ENCODE peak calls at places on chromosome 21, in ten cellular contexts. U is A549, D is GM23338, O is astrocyte of the spinal cord, R is colonic mucosa, J is IMR-90, M is uterus, Z is heart right ventricle, V is BJ, P is upper lobe of right lung. C is an unnamed sample.

GRCh38 chr21:26127918-26128317 is 42.7 kb downstream of the APP start:
- DNase-seq in R (no peak), Z (no peak), D (no peak), J (peak; percentile 69), O (peak; percentile 53), M (no peak), U (no peak), V (no peak), P (no peak), C (no peak)

GRCh38 chr21:36080386-36080785 is 10.6 kb downstream of the CBR1 start:
- DNase-seq in D (no peak), U (no peak), V (no peak), J (no peak), R (no peak), Z (no peak), O (no peak), P (no peak), M (no peak), C (no peak)

GRCh38 chr21:34202553-34203332 is 129.4 kb downstream of the MRPS6 start:
- DNase-seq in R (no peak), J (no peak), U (no peak), V (no peak), D (peak; percentile 75), Z (peak; percentile 38), O (no peak), M (peak; percentile 61), P (peak; percentile 73), C (peak; percentile 75)

GRCh38 chr21:38477241-38477640 is 21.0 kb downstream of the ERG start:
- DNase-seq in V (no peak), P (no peak), J (no peak), U (no peak), O (no peak), Z (no peak), D (no peak), M (no peak), R (no peak), C (no peak)

GRCh38 chr21:31873696-31874599 is 1.1 kb downstream of the HUNK start:
- DNase-seq in D (peak; percentile 73), P (peak; percentile 81), U (peak; percentile 36), V (no peak), M (peak; percentile 53), Z (peak; percentile 60), O (no peak), J (peak; percentile 33), R (peak; percentile 79), C (no peak)

GRCh38 chr21:38921511-38922215 is 115.9 kb downstream of the ETS2 start:
- DNase-seq in M (peak; percentile 47), R (peak; percentile 59), D (no peak), P (no peak), Z (no peak), U (no peak), O (peak; percentile 46), V (no peak), J (no peak), C (no peak)

GRCh38 chr21:26790289-26790688 is 54.9 kb downstream of the ADAMTS1 start:
- DNase-seq in P (no peak), D (no peak), Z (no peak), R (no peak), U (no peak), O (no peak), M (no peak), V (no peak), J (no peak), C (no peak)

GRCh38 chr21:34133802-34134201 is 60.4 kb downstream of the MRPS6 start:
- DNase-seq in D (peak; percentile 56), R (no peak), U (no peak), M (no peak), P (no peak), J (no peak), Z (no peak), V (no peak), O (no peak), C (no peak)

GRCh38 chr21:33939224-33939623 is 23.6 kb upstream of the ATP5PO start:
- DNase-seq in J (peak; percentile 61), O (no peak), P (no peak), V (no peak), U (no peak), M (no peak), R (no peak), Z (no peak), D (no peak), C (no peak)

GRCh38 chr21:26591543-26591942 is 18.5 kb upstream of the CYYR1 start:
- DNase-seq in P (no peak), J (no peak), M (no peak), U (no peak), R (no peak), D (no peak), Z (no peak), V (no peak), O (no peak), C (no peak)

GRCh38 chr21:43361493-43362296 is 65.2 kb downstream of the SIK1 start:
- DNase-seq in V (no peak), M (no peak), J (peak; percentile 79), Z (peak; percentile 62), R (no peak), D (peak; percentile 25), O (peak; percentile 57), U (no peak), P (no peak), C (peak; percentile 85)

GRCh38 chr21:35222021-35222420 is 172.9 kb upstream of the RUNX1 start:
- DNase-seq in O (no peak), Z (no peak), V (no peak), M (no peak), R (no peak), D (no peak), U (no peak), J (no peak), P (no peak), C (no peak)

DNA sequence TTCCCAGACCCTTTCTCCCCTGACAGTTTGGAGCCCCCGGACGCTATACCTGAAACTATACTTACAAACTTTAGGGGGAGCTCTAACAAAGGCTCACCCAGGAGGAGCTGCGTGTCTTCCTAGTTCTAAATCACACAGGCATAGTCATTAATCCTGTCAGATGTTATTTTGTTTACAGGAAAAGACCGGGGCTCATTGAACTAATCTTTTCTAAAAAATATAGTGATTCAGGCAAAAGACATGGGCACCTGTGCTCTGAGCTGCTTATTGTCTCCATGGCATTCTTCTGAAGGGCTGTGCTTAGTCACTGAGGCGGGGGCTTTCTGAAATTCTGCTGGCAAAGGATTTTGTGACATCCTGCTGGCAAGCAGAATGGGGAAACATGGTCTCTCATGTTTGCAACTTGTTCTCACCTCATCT is 1577.0 kb downstream of the NCAM2 start:
- DNase-seq in P (no peak), M (no peak), D (peak; percentile 72), Z (no peak), J (no peak), O (no peak), U (no peak), R (no peak), V (no peak), C (no peak)
- TF ChIP-seq CTCF in P (peak; percentile 28), M (no peak), D (peak; percentile 77), Z (peak; percentile 28), J (no peak), O (peak; percentile 20), U (no peak), R (no peak), V (no peak), C (peak; percentile 49)

DNA sequence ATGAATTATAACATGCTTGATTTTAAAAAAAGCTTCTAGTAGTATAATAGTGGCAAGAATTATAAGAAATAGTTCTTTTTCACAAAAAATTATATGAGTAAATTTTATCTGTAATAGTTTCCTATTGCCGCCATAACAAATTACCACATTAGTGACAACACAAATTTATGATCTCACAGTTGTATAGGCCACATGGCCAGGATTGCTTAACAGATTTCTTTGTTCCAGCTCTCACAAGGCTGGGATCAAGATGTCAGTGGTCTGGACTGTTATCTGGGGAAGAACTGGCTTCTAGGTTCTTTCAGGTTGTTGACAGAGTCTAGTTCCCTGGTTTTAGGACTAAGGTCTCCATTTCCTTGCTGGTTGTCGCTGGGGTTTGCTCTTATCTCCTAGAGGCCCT is 236.4 kb downstream of the USP25 start:
- DNase-seq in R (no peak), P (no peak), O (no peak), M (no peak), U (no peak), V (no peak), D (no peak), J (no peak), Z (no peak), C (no peak)
- H3K4me3 ChIP-seq in R (no peak overlapping the region), P (no peak overlapping the region), O (no peak overlapping the region), M (no peak overlapping the region), U (no peak overlapping the region), V (no peak overlapping the region), D (no peak overlapping the region), J (no peak overlapping the region), Z (no peak overlapping the region), C (no peak overlapping the region)

GRCh38 chr21:42343556-42343955 is 7.2 kb downstream of the TFF2 start:
- DNase-seq in V (no peak), P (no peak), O (no peak), M (no peak), U (no peak), R (peak; percentile 15), Z (no peak), D (no peak), J (no peak), C (no peak)

GRCh38 chr21:42341776-42342542 is 8.8 kb downstream of the TFF2 start:
- DNase-seq in P (no peak), M (no peak), O (no peak), J (no peak), D (no peak), Z (no peak), V (no peak), R (peak; percentile 16), U (no peak), C (no peak)

GRCh38 chr21:42343101-42343500 is 7.7 kb downstream of the TFF2 start:
- DNase-seq in Z (no peak), O (no peak), J (no peak), P (no peak), V (no peak), M (no peak), D (no peak), R (no peak), U (no peak), C (no peak)

GRCh38 chr21:42346441-42346840 is 4.4 kb downstream of the TFF2 start:
- DNase-seq in U (no peak), Z (no peak), P (no peak), O (no peak), D (no peak), M (no peak), J (no peak), R (peak; percentile 10), V (no peak), C (no peak)

DNA sequence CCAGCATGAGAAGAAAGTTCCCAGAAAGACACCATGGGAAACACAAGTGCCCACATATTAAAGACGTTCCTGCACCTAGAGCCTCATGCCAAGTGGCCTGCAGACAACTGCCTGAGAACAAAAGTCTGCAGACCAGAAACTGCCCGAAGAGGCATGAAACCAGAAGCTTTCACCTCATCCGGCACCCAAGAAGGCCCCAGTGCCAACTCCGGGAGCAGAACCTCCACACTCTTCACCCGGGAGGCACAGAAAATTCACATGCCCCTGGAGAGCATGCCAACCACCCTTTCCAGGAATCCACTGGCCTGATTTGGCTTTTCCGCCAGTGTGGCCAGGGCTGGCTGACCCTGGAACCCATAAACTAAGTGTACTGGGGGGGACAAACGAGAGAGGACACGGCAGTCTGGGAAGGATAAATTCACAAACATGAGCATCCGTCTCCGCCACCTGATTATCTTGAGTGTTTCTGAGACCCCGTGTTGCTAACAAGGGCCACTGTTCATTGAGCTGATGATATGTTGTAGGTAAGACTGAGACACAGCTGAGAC is 6.8 kb downstream of the TFF2 start:
- DNase-seq in V (no peak), U (no peak), D (no peak), O (no peak), M (no peak), J (no peak), R (peak; percentile 13), P (no peak), Z (no peak), C (no peak)
- TF ChIP-seq CTCF in V (no peak), U (no peak), D (no peak), O (no peak), M (no peak), J (no peak), R (no peak), P (no peak), Z (no peak), C (no peak)

GRCh38 chr21:46550511-46550941 is 54.4 kb downstream of the S100B start:
- DNase-seq in P (no peak), R (no peak), J (no peak), V (no peak), D (no peak), Z (no peak), U (no peak), O (no peak), M (no peak), C (peak; percentile 38)
- H3K4me3 ChIP-seq in P (no peak overlapping the region), R (no peak overlapping the region), J (no peak overlapping the region), V (no peak overlapping the region), D (no peak overlapping the region), Z (no peak overlapping the region), U (no peak overlapping the region), O (no peak overlapping the region), M (no peak overlapping the region), C (no peak overlapping the region)

C was measured in right atrium auricular region.